ENCODE peak calls at places on chromosomes 1 and 21, in ten cellular contexts. X is naive thymus-derived CD8-positive, alpha-beta T cell; F is HT1080; M is cardiac fibroblast; R is HTR-8/SVneo; E is esophagus squamous epithelium; Z is activated gamma-delta T cell treated with anti-CD3 and anti-CD28 coated beads, Interleukin-2, amount 50 U/mL, for 16 hours; N is GM12865; S is IMR-90; A is islet precursor cell. T is an unnamed sample.

GRCh38 chr1:230728710-230729392 is 14.9 kb upstream of the AGT start:
- DNase-seq in X (no peak), A (no peak), S (no peak), E (no peak), N (no peak), Z (no peak), R (no peak), F (no peak), M (no peak), T (no peak)

GRCh38 chr21:28521932-28522826 is 470.5 kb downstream of the LTN1 start:
- DNase-seq in S (peak), F (no peak), X (no peak), A (no peak), E (no peak), Z (no peak), R (no peak), N (peak), M (peak), T (peak)

GRCh38 chr1:201883786-201884185 is 4.9 kb upstream of the SHISA4 start:
- DNase-seq in R (no peak), F (peak), S (peak), Z (no peak), M (peak), E (no peak), N (peak), A (peak), X (no peak), T (no peak)

GRCh38 chr1:29142714-29143113 is 19.0 kb upstream of the TMEM200B start:
- DNase-seq in A (no peak), S (no peak), M (no peak), E (no peak), F (no peak), X (no peak), Z (no peak), N (no peak), R (no peak), T (no peak)

GRCh38 chr1:206420471-206420870 is 49.8 kb upstream of the IKBKE start:
- DNase-seq in S (peak), A (no peak), N (no peak), Z (no peak), F (no peak), E (no peak), M (no peak), X (no peak), R (no peak), T (no peak)

GRCh38 chr1:66652556-66652955 is 99.7 kb upstream of the DYNLT5 start:
- DNase-seq in X (no peak), E (no peak), A (no peak), S (peak), M (peak), R (no peak), Z (no peak), N (no peak), F (peak), T (no peak)

GRCh38 chr1:202228484-202229122 is 35.0 kb downstream of the LGR6 start:
- DNase-seq in F (no peak), X (no peak), A (no peak), Z (no peak), R (no peak), M (no peak), N (peak), S (no peak), E (no peak), T (no peak)

GRCh38 chr21:31731112-31731801 is 661 bp downstream of the SCAF4 start:
- DNase-seq in X (peak), M (no peak), F (no peak), Z (peak), A (peak), E (no peak), R (no peak), S (no peak), N (peak), T (peak)

GRCh38 chr1:158124034-158124433 is 56.7 kb upstream of the CD1D start:
- DNase-seq in X (no peak), S (peak), M (peak), A (no peak), E (no peak), F (peak), Z (no peak), R (no peak), N (no peak), T (no peak)

GRCh38 chr1:196063307-196063706 is 544.9 kb downstream of the KCNT2 start:
- DNase-seq in Z (no peak), N (no peak), X (no peak), R (no peak), E (no peak), A (no peak), F (no peak), M (peak), S (peak), T (no peak)

GRCh38 chr1:53628286-53628955 is 110.5 kb downstream of the GLIS1 start:
- DNase-seq in S (no peak), A (no peak), X (no peak), N (no peak), E (no peak), F (no peak), Z (no peak), R (no peak), M (no peak), T (no peak)

GRCh38 chr1:214418380-214418779 is 133.0 kb downstream of the PTPN14 start:
- DNase-seq in R (no peak), F (peak), E (no peak), N (no peak), S (no peak), A (no peak), Z (no peak), X (no peak), M (no peak), T (no peak)

GRCh38 chr1:224762046-224762445 is 145.9 kb downstream of the CNIH3 start:
- DNase-seq in A (no peak), X (no peak), N (no peak), M (no peak), E (no peak), Z (no peak), S (no peak), F (no peak), R (no peak), T (no peak)

GRCh38 chr1:31505884-31506497 is 70.3 kb upstream of the TINAGL1 start:
- DNase-seq in F (peak), S (peak), R (no peak), A (peak), M (peak), Z (no peak), N (peak), E (no peak), X (no peak), T (no peak)

GRCh38 chr1:35298464-35298863 is 30.0 kb downstream of the ZMYM4 start:
- DNase-seq in S (peak), R (peak), X (peak), Z (peak), M (peak), N (peak), A (peak), E (no peak), F (peak), T (peak)